ENCODE peak calls at places on chromosomes 16 and 17, in six cellular contexts. Q is skeletal muscle cell; I is fibroblast of pulmonary artery; S is naive thymus-derived CD4-positive, alpha-beta T cell; G is small intestine; U is kidney epithelial cell. E is an unnamed sample.
A peak's percentile ranks its signal among the peaks of the same experiment; 100 is the strongest.

GRCh38 chr17:71759422-71760060 is 361.3 kb upstream of the SOX9 start:
- DNase-seq in U (no peak), G (no peak), Q (no peak), I (no peak), S (no peak), E (no peak)

GRCh38 chr17:17724307-17724921 is 43.2 kb downstream of the RAI1 start:
- DNase-seq in G (no peak), I (peak; percentile 71), U (no peak), S (no peak), Q (no peak), E (peak; percentile 64)

GRCh38 chr17:4919511-4920047 is 12.5 kb upstream of the GP1BA start:
- DNase-seq in Q (no peak), S (no peak), G (no peak), U (no peak), I (no peak), E (peak; percentile 16)

GRCh38 chr16:1338119-1338730 is 4.8 kb downstream of the BAIAP3 start:
- DNase-seq in I (no peak), S (no peak), U (no peak), G (peak; percentile 37), Q (no peak), E (peak; percentile 13)

GRCh38 chr17:77527836-77528505 is 387.2 kb downstream of the SEC14L1 start:
- DNase-seq in I (no peak), G (no peak), S (no peak), U (no peak), Q (no peak), E (no peak)

GRCh38 chr17:54408741-54409140 is 491.9 kb upstream of the TOM1L1 start:
- DNase-seq in S (no peak), G (no peak), I (no peak), U (no peak), Q (no peak), E (no peak)

GRCh38 chr16:27483083-27483437 is 66.7 kb downstream of the GTF3C1 start:
- DNase-seq in I (no peak), S (no peak), G (no peak), U (no peak), Q (no peak), E (peak; percentile 8)

GRCh38 chr17:494601-495195 is 142.1 kb upstream of the RPH3AL start:
- DNase-seq in Q (no peak), I (no peak), U (no peak), S (no peak), G (no peak), E (no peak)

GRCh38 chr17:50056961-50057330 is 1.0 kb downstream of the ITGA3 start:
- DNase-seq in G (peak; percentile 62), I (peak; percentile 47), Q (no peak), S (no peak), U (no peak), E (peak; percentile 77)

GRCh38 chr16:80449332-80449731 is 91.5 kb upstream of the DYNLRB2 start:
- DNase-seq in S (no peak), I (no peak), U (no peak), Q (no peak), G (no peak), E (no peak)

GRCh38 chr17:34781071-34781470 is 180.2 kb downstream of the CCT6B start:
- DNase-seq in G (no peak), U (no peak), I (no peak), S (no peak), Q (no peak), E (no peak)

GRCh38 chr16:73196670-73197069 is 148.7 kb upstream of the ZFHX3 start:
- DNase-seq in G (peak; percentile 62), I (peak; percentile 82), U (no peak), Q (no peak), S (no peak), E (peak; percentile 73)

GRCh38 chr16:63650550-63650949 is 1471.3 kb downstream of the CDH11 start:
- DNase-seq in Q (no peak), S (no peak), U (no peak), G (no peak), I (no peak), E (no peak)

GRCh38 chr16:8355714-8356113 is 234.6 kb downstream of the TMEM114 start:
- DNase-seq in Q (no peak), U (no peak), S (no peak), G (no peak), I (no peak), E (no peak)

GRCh38 chr17:81394831-81395599 is at the start of gene BAHCC1:
- DNase-seq in Q (peak; percentile 99), G (peak; percentile 100), I (peak; percentile 100), U (peak; percentile 99), S (peak; percentile 47), E (peak; percentile 100)

GRCh38 chr16:27458196-27458728 is 56.3 kb downstream of the IL21R start:
- DNase-seq in Q (no peak), I (no peak), S (no peak), U (no peak), G (no peak), E (no peak)

GRCh38 chr17:44599298-44600175 is 42.3 kb downstream of the FZD2 start:
- DNase-seq in G (no peak), U (peak; percentile 70), I (peak; percentile 96), Q (peak; percentile 94), S (no peak), E (peak; percentile 98)

GRCh38 chr16:82152641-82153094 is 17.4 kb downstream of the MPHOSPH6 start:
- DNase-seq in Q (no peak), U (no peak), I (no peak), G (no peak), S (no peak), E (peak; percentile 99)

GRCh38 chr17:39139137-39139516 is 12.3 kb downstream of the PLXDC1 start:
- DNase-seq in Q (no peak), G (no peak), S (no peak), U (no peak), I (peak; percentile 51), E (peak; percentile 83)

GRCh38 chr16:2700786-2701185 is 18.5 kb downstream of the KCTD5 start:
- DNase-seq in U (no peak), I (no peak), G (no peak), S (no peak), Q (no peak), E (no peak)

GRCh38 chr17:2075336-2076056 is 20.6 kb downstream of the HIC1 start:
- DNase-seq in Q (no peak), I (peak; percentile 66), U (no peak), G (no peak), S (no peak), E (peak; percentile 83)

GRCh38 chr16:8929086-8929748 is 34.5 kb downstream of the USP7 start:
- DNase-seq in G (no peak), S (no peak), I (no peak), Q (no peak), U (no peak), E (no peak)

GRCh38 chr17:74750327-74751069 is 2.1 kb downstream of the NHERF1 start:
- DNase-seq in Q (no peak), G (peak; percentile 97), S (no peak), I (no peak), U (no peak), E (no peak)

GRCh38 chr16:72313903-72314302 is 141.9 kb upstream of the PMFBP1 start:
- DNase-seq in S (no peak), Q (no peak), U (no peak), G (no peak), I (no peak), E (peak; percentile 55)

GRCh38 chr17:9456265-9456664 is 119.4 kb downstream of the STX8 start:
- DNase-seq in U (no peak), S (no peak), Q (no peak), G (peak; percentile 84), I (no peak), E (peak; percentile 17)

GRCh38 chr16:70740919-70741778 is 55.3 kb upstream of the MTSS2 start:
- DNase-seq in I (peak; percentile 61), Q (no peak), U (no peak), S (peak; percentile 23), G (no peak), E (peak; percentile 88)

GRCh38 chr17:9206160-9206988 is 185.1 kb downstream of the NTN1 start:
- DNase-seq in S (no peak), G (no peak), U (no peak), I (no peak), Q (no peak), E (no peak)

GRCh38 chr16:86494039-86494564 is 16.2 kb upstream of the FOXF1 start:
- DNase-seq in U (no peak), S (no peak), I (no peak), Q (no peak), G (no peak), E (no peak)
- H3K4me3 ChIP-seq in U (no peak overlapping the region), S (no peak overlapping the region), I (no peak overlapping the region), Q (no peak overlapping the region), G (no peak overlapping the region), E (no peak overlapping the region)

GRCh38 chr16:51290410-51290809 is 139.3 kb upstream of the SALL1 start:
- DNase-seq in Q (no peak), S (no peak), G (no peak), I (no peak), U (no peak), E (no peak)
- H3K4me3 ChIP-seq in Q (no peak overlapping the region), S (no peak overlapping the region), G (no peak overlapping the region), I (no peak overlapping the region), U (no peak overlapping the region), E (no peak overlapping the region)

DNA sequence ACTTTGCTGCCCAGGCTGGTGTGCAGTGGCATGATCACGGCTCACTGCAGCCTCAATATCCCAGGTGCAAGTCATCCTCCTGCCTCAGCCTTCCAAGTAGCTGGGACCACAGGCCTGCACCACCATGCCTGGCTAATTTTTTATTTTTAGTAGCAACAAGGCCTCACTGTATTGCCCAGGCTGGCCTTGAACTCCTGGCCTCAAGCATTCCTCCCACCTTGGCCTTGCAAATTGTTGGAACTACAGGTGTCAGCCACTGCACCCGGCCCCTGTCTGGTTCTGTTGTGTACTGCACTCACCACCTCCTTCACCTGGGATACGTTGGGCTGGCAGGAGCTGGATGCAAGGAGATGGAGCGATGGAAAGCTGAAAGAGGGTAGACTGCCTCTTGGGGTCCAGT is 8.5 kb downstream of the PLA2G15 start:
- DNase-seq in G (no peak), I (no peak), Q (no peak), U (no peak), S (no peak), E (no peak)
- H3K4me3 ChIP-seq in G (no peak overlapping the region), I (no peak overlapping the region), Q (no peak overlapping the region), U (no peak overlapping the region), S (no peak overlapping the region), E (no peak overlapping the region)

DNA sequence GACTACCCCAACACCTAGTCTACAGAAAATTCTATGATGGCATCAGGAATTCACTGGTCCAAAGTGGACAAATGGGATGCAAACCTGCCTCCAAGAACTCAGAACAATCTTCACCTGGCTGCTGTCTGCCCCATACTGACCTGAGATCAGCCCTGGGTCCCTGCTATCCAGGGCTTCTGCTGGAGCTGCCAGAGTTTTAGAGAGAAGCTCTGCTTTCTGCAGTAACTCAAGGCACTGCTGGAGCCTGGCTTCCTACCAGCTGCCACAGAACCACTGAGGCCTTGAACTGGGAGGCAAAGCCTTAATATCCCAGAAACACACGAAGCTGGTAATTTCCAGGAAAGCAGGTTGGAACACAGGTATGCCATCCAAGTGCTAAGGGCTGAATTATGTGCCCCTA is 7.5 kb downstream of the TMEM170A start:
- DNase-seq in Q (no peak), G (no peak), U (no peak), I (no peak), S (no peak), E (no peak)
- H3K4me3 ChIP-seq in Q (no peak overlapping the region), G (no peak overlapping the region), U (no peak overlapping the region), I (no peak overlapping the region), S (no peak overlapping the region), E (no peak overlapping the region)

GRCh38 chr16:57668259-57668563 is at the start of gene ADGRG3:
- DNase-seq in U (no peak), I (no peak), G (no peak), S (no peak), Q (no peak), E (no peak)
- H3K4me3 ChIP-seq in U (no peak within 1 kb of the TSS), I (no peak within 1 kb of the TSS), G (no peak within 1 kb of the TSS), S (no peak within 1 kb of the TSS), Q (no peak within 1 kb of the TSS), E (no peak within 1 kb of the TSS)

GRCh38 chr17:63478814-63479494 is 2.1 kb downstream of the ACE start:
- DNase-seq in S (peak; percentile 64), G (peak; percentile 92), Q (peak; percentile 62), I (peak; percentile 95), U (peak; percentile 65), E (peak; percentile 86)
- H3K4me3 ChIP-seq in S (no peak overlapping the region), G (no peak overlapping the region), Q (no peak overlapping the region), I (no peak overlapping the region), U (no peak overlapping the region), E (no peak overlapping the region)

E was measured in fibroblast of villous mesenchyme.